ENCODE peak calls at places on chromosomes 3 and 15, in six cellular contexts. One of them, this sample, is unnamed.

GRCh38 chr3:187777331-187778046 is 32.2 kb upstream of the BCL6 start:
- DNase-seq in iPS-NIHi11: no peak
- DNase-seq in SK-N-MC: no peak
- DNase-seq in GM12865: peak; percentile 62
- DNase-seq in transverse colon: no peak
- DNase-seq in kidney tubule cell: peak; percentile 83
- DNase-seq in this sample: no peak

GRCh38 chr3:123152656-123153055 is 49.1 kb upstream of the SEC22A start:
- DNase-seq in iPS-NIHi11: no peak
- DNase-seq in SK-N-MC: no peak
- DNase-seq in GM12865: no peak
- DNase-seq in transverse colon: no peak
- DNase-seq in kidney tubule cell: no peak
- DNase-seq in this sample: no peak

GRCh38 chr3:46477756-46478155 is 13.1 kb upstream of the LTF start:
- DNase-seq in iPS-NIHi11: no peak
- DNase-seq in SK-N-MC: no peak
- DNase-seq in GM12865: no peak
- DNase-seq in transverse colon: no peak
- DNase-seq in kidney tubule cell: no peak
- DNase-seq in this sample: no peak

GRCh38 chr3:127771746-127772145 is 50.6 kb downstream of the MGLL start:
- DNase-seq in iPS-NIHi11: no peak
- DNase-seq in SK-N-MC: no peak
- DNase-seq in GM12865: no peak
- DNase-seq in transverse colon: no peak
- DNase-seq in kidney tubule cell: no peak
- DNase-seq in this sample: no peak

GRCh38 chr15:51405646-51406194 is 64.3 kb downstream of the GLDN start:
- DNase-seq in iPS-NIHi11: no peak
- DNase-seq in SK-N-MC: no peak
- DNase-seq in GM12865: no peak
- DNase-seq in transverse colon: no peak
- DNase-seq in kidney tubule cell: no peak
- DNase-seq in this sample: no peak

GRCh38 chr3:45547764-45548683 is 46.5 kb upstream of the LIMD1 start:
- DNase-seq in iPS-NIHi11: no peak
- DNase-seq in SK-N-MC: no peak
- DNase-seq in GM12865: no peak
- DNase-seq in transverse colon: no peak
- DNase-seq in kidney tubule cell: peak; percentile 88
- DNase-seq in this sample: no peak

GRCh38 chr15:64902863-64903262 is 8.8 kb upstream of the ANKDD1A start:
- DNase-seq in iPS-NIHi11: no peak
- DNase-seq in SK-N-MC: no peak
- DNase-seq in GM12865: no peak
- DNase-seq in transverse colon: no peak
- DNase-seq in kidney tubule cell: no peak
- DNase-seq in this sample: no peak

GRCh38 chr15:40354408-40355171 is 3.4 kb upstream of the DISP2 start:
- DNase-seq in iPS-NIHi11: peak; percentile 69
- DNase-seq in SK-N-MC: no peak
- DNase-seq in GM12865: no peak
- DNase-seq in transverse colon: peak; percentile 11
- DNase-seq in kidney tubule cell: no peak
- DNase-seq in this sample: peak; percentile 70

GRCh38 chr15:75672646-75673425 is 25.1 kb downstream of the SNX33 start:
- DNase-seq in iPS-NIHi11: peak; percentile 42
- DNase-seq in SK-N-MC: no peak
- DNase-seq in GM12865: no peak
- DNase-seq in transverse colon: no peak
- DNase-seq in kidney tubule cell: no peak
- DNase-seq in this sample: no peak

GRCh38 chr3:46719735-46720271 is 2.1 kb upstream of the PRSS50 start:
- DNase-seq in iPS-NIHi11: no peak
- DNase-seq in SK-N-MC: no peak
- DNase-seq in GM12865: no peak
- DNase-seq in transverse colon: no peak
- DNase-seq in kidney tubule cell: no peak
- DNase-seq in this sample: no peak

GRCh38 chr15:31525296-31525695 is 198.7 kb downstream of the KLF13 start:
- DNase-seq in iPS-NIHi11: no peak
- DNase-seq in SK-N-MC: no peak
- DNase-seq in GM12865: no peak
- DNase-seq in transverse colon: no peak
- DNase-seq in kidney tubule cell: no peak
- DNase-seq in this sample: no peak

GRCh38 chr3:171095063-171095462 is 68.5 kb upstream of the SLC2A2 start:
- DNase-seq in iPS-NIHi11: peak; percentile 15
- DNase-seq in SK-N-MC: no peak
- DNase-seq in GM12865: peak; percentile 47
- DNase-seq in transverse colon: no peak
- DNase-seq in kidney tubule cell: no peak
- DNase-seq in this sample: no peak

GRCh38 chr15:76200083-76200465 is 111.2 kb downstream of the ETFA start:
- DNase-seq in iPS-NIHi11: no peak
- DNase-seq in SK-N-MC: no peak
- DNase-seq in GM12865: no peak
- DNase-seq in transverse colon: no peak
- DNase-seq in kidney tubule cell: no peak
- DNase-seq in this sample: no peak

GRCh38 chr3:120821426-120821825 is 78.9 kb downstream of the GTF2E1 start:
- DNase-seq in iPS-NIHi11: no peak
- DNase-seq in SK-N-MC: no peak
- DNase-seq in GM12865: no peak
- DNase-seq in transverse colon: no peak
- DNase-seq in kidney tubule cell: no peak
- DNase-seq in this sample: no peak

GRCh38 chr15:75431682-75432081 is 19.8 kb downstream of the SIN3A start:
- DNase-seq in iPS-NIHi11: no peak
- DNase-seq in SK-N-MC: no peak
- DNase-seq in GM12865: no peak
- DNase-seq in transverse colon: no peak
- DNase-seq in kidney tubule cell: no peak
- DNase-seq in this sample: no peak

GRCh38 chr15:74777769-74778598 is 3.9 kb upstream of the CSK start:
- DNase-seq in iPS-NIHi11: no peak
- DNase-seq in SK-N-MC: no peak
- DNase-seq in GM12865: peak; percentile 43
- DNase-seq in transverse colon: no peak
- DNase-seq in kidney tubule cell: no peak
- DNase-seq in this sample: no peak

GRCh38 chr15:77851696-77852095 is 219.0 kb upstream of the LINGO1 start:
- DNase-seq in iPS-NIHi11: no peak
- DNase-seq in SK-N-MC: no peak
- DNase-seq in GM12865: no peak
- DNase-seq in transverse colon: no peak
- DNase-seq in kidney tubule cell: peak; percentile 94
- DNase-seq in this sample: no peak

GRCh38 chr3:192929146-192929545 is 11.5 kb upstream of the MB21D2 start:
- DNase-seq in iPS-NIHi11: no peak
- DNase-seq in SK-N-MC: no peak
- DNase-seq in GM12865: no peak
- DNase-seq in transverse colon: no peak
- DNase-seq in kidney tubule cell: no peak
- DNase-seq in this sample: no peak

GRCh38 chr15:70247281-70247680 is 149.6 kb upstream of the TLE3 start:
- DNase-seq in iPS-NIHi11: no peak
- DNase-seq in SK-N-MC: no peak
- DNase-seq in GM12865: no peak
- DNase-seq in transverse colon: peak; percentile 4
- DNase-seq in kidney tubule cell: no peak
- DNase-seq in this sample: no peak

This sample was measured in SHP77.